ENCODE peak calls at places on chromosome 1, in eight cellular contexts. Y is foreskin fibroblast; L is dermis blood vessel endothelial cell; N is heart right ventricle; Z is AG08395; B is NCI-H748 treated with DMSO at 0.1 percent for 48 hours; Q is NCI-H1105; I is activated T-cell treated with anti-CD3 and anti-CD28 coated beads, Interleukin-2, amount 50 U/mL, for 1 hour. S is an unnamed sample.

GRCh38 chr1:39898648-39899603 is 2.8 kb downstream of the MYCL start:
- DNase-seq in Y (peak; percentile 69), L (peak; percentile 87), N (peak; percentile 14), Z (peak; percentile 53), B (peak; percentile 96), Q (peak; percentile 65), I (no peak), S (peak; percentile 94)

GRCh38 chr1:36710008-36710407 is 227.3 kb upstream of the CSF3R start:
- DNase-seq in Y (no peak), L (no peak), N (no peak), Z (no peak), B (no peak), Q (peak; percentile 58), I (no peak), S (no peak)

GRCh38 chr1:110215621-110216020 is 5.5 kb downstream of the KCNC4 start:
- DNase-seq in Y (no peak), L (no peak), N (no peak), Z (no peak), B (no peak), Q (no peak), I (no peak), S (no peak)

GRCh38 chr1:8841395-8841794 is 24.0 kb upstream of the RERE start:
- DNase-seq in Y (no peak), L (no peak), N (no peak), Z (no peak), B (no peak), Q (no peak), I (no peak), S (no peak)

GRCh38 chr1:181503130-181503810 is 20.0 kb downstream of the CACNA1E start:
- DNase-seq in Y (no peak), L (no peak), N (no peak), Z (no peak), B (no peak), Q (no peak), I (no peak), S (no peak)

GRCh38 chr1:201637282-201638076 is 98.6 kb downstream of the NAV1 start:
- DNase-seq in Y (peak; percentile 92), L (peak; percentile 34), N (no peak), Z (peak; percentile 54), B (no peak), Q (no peak), I (no peak), S (no peak)

GRCh38 chr1:180254854-180255253 is 24.8 kb downstream of the LHX4 start:
- DNase-seq in Y (no peak), L (no peak), N (no peak), Z (no peak), B (no peak), Q (no peak), I (no peak), S (no peak)

GRCh38 chr1:19644422-19644760 is 280 bp downstream of the NBL1 start:
- DNase-seq in Y (no peak), L (no peak), N (no peak), Z (no peak), B (no peak), Q (no peak), I (no peak), S (no peak)

GRCh38 chr1:65630855-65631254 is 161.8 kb upstream of the PDE4B start:
- DNase-seq in Y (peak; percentile 66), L (peak; percentile 43), N (no peak), Z (no peak), B (no peak), Q (no peak), I (no peak), S (no peak)

GRCh38 chr1:115283249-115283648 is 54.8 kb downstream of the NGF start:
- DNase-seq in Y (no peak), L (no peak), N (no peak), Z (no peak), B (no peak), Q (no peak), I (no peak), S (no peak)

GRCh38 chr1:63904826-63905225 is 131.0 kb downstream of the ROR1 start:
- DNase-seq in Y (no peak), L (no peak), N (no peak), Z (no peak), B (no peak), Q (no peak), I (no peak), S (no peak)

GRCh38 chr1:45299981-45300668 is 26.6 kb upstream of the HPDL start:
- DNase-seq in Y (peak; percentile 89), L (peak; percentile 92), N (peak; percentile 34), Z (peak; percentile 71), B (peak; percentile 58), Q (peak; percentile 74), I (peak; percentile 30), S (peak; percentile 38)

GRCh38 chr1:156638189-156638588 is 3.7 kb upstream of the BCAN start:
- DNase-seq in Y (no peak), L (no peak), N (no peak), Z (no peak), B (no peak), Q (no peak), I (no peak), S (no peak)

GRCh38 chr1:208607616-208608015 is 363.4 kb upstream of the PLXNA2 start:
- DNase-seq in Y (no peak), L (no peak), N (no peak), Z (no peak), B (no peak), Q (no peak), I (no peak), S (no peak)

GRCh38 chr1:182281541-182281940 is 110.0 kb downstream of the GLUL start:
- DNase-seq in Y (peak; percentile 65), L (no peak), N (peak; percentile 14), Z (peak; percentile 40), B (no peak), Q (no peak), I (no peak), S (no peak)

GRCh38 chr1:5746611-5747427 is 245.4 kb downstream of the NPHP4 start:
- DNase-seq in Y (no peak), L (no peak), N (no peak), Z (no peak), B (no peak), Q (peak; percentile 78), I (no peak), S (peak; percentile 22)

GRCh38 chr1:227131193-227131592 is 187.1 kb downstream of the CDC42BPA start:
- DNase-seq in Y (peak; percentile 53), L (peak; percentile 65), N (no peak), Z (peak; percentile 49), B (no peak), Q (no peak), I (no peak), S (peak; percentile 1)

GRCh38 chr1:53511933-53512806 is 53.0 kb downstream of the DMRTB1 start:
- DNase-seq in Y (peak; percentile 64), L (no peak), N (peak; percentile 45), Z (no peak), B (no peak), Q (no peak), I (no peak), S (no peak)

GRCh38 chr1:151282883-151283725 is 1.0 kb downstream of the ZNF687 start:
- DNase-seq in Y (peak; percentile 44), L (peak; percentile 21), N (peak; percentile 32), Z (peak; percentile 18), B (no peak), Q (no peak), I (no peak), S (no peak)

GRCh38 chr1:152148991-152149390 is 10.0 kb downstream of the RPTN start:
- DNase-seq in Y (peak; percentile 45), L (no peak), N (no peak), Z (no peak), B (no peak), Q (no peak), I (no peak), S (no peak)

GRCh38 chr1:232923739-232924386 is 26.5 kb upstream of the NTPCR start:
- DNase-seq in Y (no peak), L (no peak), N (no peak), Z (peak; percentile 43), B (no peak), Q (no peak), I (peak; percentile 31), S (no peak)

GRCh38 chr1:238499036-238499435 is 608.3 kb upstream of the ZP4 start:
- DNase-seq in Y (no peak), L (no peak), N (no peak), Z (no peak), B (no peak), Q (no peak), I (no peak), S (no peak)

GRCh38 chr1:204112876-204113730 is 38.7 kb downstream of the ETNK2 start:
- DNase-seq in Y (peak; percentile 45), L (no peak), N (no peak), Z (no peak), B (no peak), Q (no peak), I (no peak), S (no peak)

GRCh38 chr1:60037669-60038068 is 35.9 kb downstream of the C1orf87 start:
- DNase-seq in Y (no peak), L (no peak), N (no peak), Z (no peak), B (no peak), Q (no peak), I (no peak), S (no peak)

GRCh38 chr1:221439734-221440436 is 302.0 kb downstream of the DUSP10 start:
- DNase-seq in Y (peak; percentile 91), L (peak; percentile 93), N (peak; percentile 3), Z (peak; percentile 81), B (no peak), Q (no peak), I (no peak), S (no peak)

GRCh38 chr1:160567858-160568682 is 11.2 kb downstream of the CD84 start:
- DNase-seq in Y (no peak), L (no peak), N (no peak), Z (no peak), B (no peak), Q (no peak), I (peak; percentile 63), S (no peak)

GRCh38 chr1:25232027-25232865 is at the start of gene SYF2:
- DNase-seq in Y (peak; percentile 96), L (peak; percentile 89), N (peak; percentile 94), Z (peak; percentile 96), B (peak; percentile 82), Q (peak; percentile 94), I (peak; percentile 86), S (peak; percentile 85)

GRCh38 chr1:30368841-30369240 is 354.5 kb downstream of the MATN1 start:
- DNase-seq in Y (no peak), L (no peak), N (no peak), Z (no peak), B (no peak), Q (no peak), I (no peak), S (no peak)

GRCh38 chr1:239563680-239564079 is 177.3 kb downstream of the CHRM3 start:
- DNase-seq in Y (no peak), L (no peak), N (no peak), Z (no peak), B (no peak), Q (no peak), I (no peak), S (no peak)

GRCh38 chr1:115284209-115284608 is 53.8 kb downstream of the NGF start:
- DNase-seq in Y (peak; percentile 61), L (no peak), N (no peak), Z (no peak), B (no peak), Q (no peak), I (no peak), S (no peak)

GRCh38 chr1:156667610-156667967 is 9.6 kb downstream of the NES start:
- DNase-seq in Y (peak; percentile 66), L (no peak), N (peak; percentile 80), Z (no peak), B (no peak), Q (no peak), I (no peak), S (no peak)

GRCh38 chr1:91553196-91553595 is 52.5 kb downstream of the CDC7 start:
- DNase-seq in Y (peak; percentile 86), L (no peak), N (no peak), Z (peak; percentile 85), B (no peak), Q (no peak), I (no peak), S (no peak)

GRCh38 chr1:247357781-247358211 is 26.1 kb upstream of the ZNF496 start:
- DNase-seq in Y (peak; percentile 85), L (no peak), N (no peak), Z (no peak), B (no peak), Q (no peak), I (no peak), S (no peak)

GRCh38 chr1:160083968-160084770 is 2.8 kb downstream of the KCNJ9 start:
- DNase-seq in Y (peak; percentile 53), L (peak; percentile 64), N (peak; percentile 48), Z (no peak), B (peak; percentile 73), Q (peak; percentile 77), I (peak; percentile 81), S (peak; percentile 79)